ENCODE peak calls at places on chromosome X, in eight cellular contexts. P is IMR-90, X is left lung, K is GM12878, J is uterus, B is heart right ventricle, A is lung, N is H1. Q is an unnamed sample.

GRCh38 chrX:69027181-69028005 is 137.9 kb downstream of the PJA1 start:
- DNase-seq in A (peak), X (no peak), P (peak), K (no peak), B (no peak), N (peak), J (no peak), Q (no peak)

GRCh38 chrX:56794404-56794803 is 65.4 kb downstream of the NBDY start:
- DNase-seq in K (no peak), B (no peak), P (no peak), N (no peak), J (no peak), A (peak), X (no peak), Q (peak)

GRCh38 chrX:9459349-9459748 is 5.5 kb upstream of the TBL1X start:
- DNase-seq in J (no peak), K (no peak), X (no peak), P (no peak), N (no peak), B (no peak), A (no peak), Q (no peak)

GRCh38 chrX:30373951-30374350 is 64.8 kb upstream of the NR0B1 start:
- DNase-seq in X (no peak), P (no peak), N (no peak), K (no peak), B (no peak), A (no peak), J (no peak), Q (no peak)

GRCh38 chrX:29231800-29232199 is 644.6 kb downstream of the IL1RAPL1 start:
- DNase-seq in P (peak), A (no peak), X (no peak), N (no peak), B (no peak), J (no peak), K (no peak), Q (no peak)

GRCh38 chrX:39577976-39578962 is 519.5 kb downstream of the BCOR start:
- DNase-seq in B (peak), N (no peak), X (no peak), A (no peak), P (no peak), K (peak), J (no peak), Q (no peak)

GRCh38 chrX:110162131-110162530 is 155.8 kb downstream of the AMMECR1 start:
- DNase-seq in J (no peak), X (no peak), K (no peak), B (no peak), P (no peak), A (no peak), N (no peak), Q (peak)

GRCh38 chrX:8284131-8284530 is 113.1 kb upstream of the VCX2 start:
- DNase-seq in B (no peak), N (no peak), K (no peak), A (no peak), J (no peak), P (no peak), X (no peak), Q (no peak)

GRCh38 chrX:16950423-16950822 is 4.0 kb downstream of the REPS2 start:
- DNase-seq in N (no peak), A (no peak), X (no peak), J (no peak), B (no peak), P (no peak), K (no peak), Q (no peak)

GRCh38 chrX:136386173-136386572 is 85.4 kb downstream of the ADGRG4 start:
- DNase-seq in N (no peak), J (no peak), K (no peak), B (no peak), A (no peak), X (no peak), P (no peak), Q (no peak)

GRCh38 chrX:105701310-105702052 is 120.9 kb upstream of the NRK start:
- DNase-seq in K (no peak), P (no peak), X (no peak), B (no peak), A (no peak), J (no peak), N (no peak), Q (no peak)

GRCh38 chrX:7330971-7331746 is 183.2 kb upstream of the PUDP start:
- DNase-seq in A (no peak), B (no peak), X (no peak), P (peak), N (no peak), K (no peak), J (peak), Q (no peak)

GRCh38 chrX:96394566-96394965 is 290.1 kb upstream of the DIAPH2 start:
- DNase-seq in A (no peak), K (no peak), J (no peak), X (no peak), N (no peak), B (no peak), P (peak), Q (no peak)

GRCh38 chrX:74535633-74536141 is 78.7 kb downstream of the RLIM start:
- DNase-seq in P (peak), J (peak), B (peak), A (peak), X (peak), N (peak), K (no peak), Q (peak)

GRCh38 chrX:74450803-74451449 is 29.6 kb downstream of the SLC16A2 start:
- DNase-seq in P (peak), B (no peak), X (no peak), A (no peak), K (no peak), J (no peak), N (no peak), Q (peak)

GRCh38 chrX:115679460-115679859 is 118.5 kb downstream of the PLS3 start:
- DNase-seq in N (no peak), J (no peak), X (no peak), A (no peak), K (no peak), P (peak), B (no peak), Q (no peak)

GRCh38 chrX:23287191-23287764 is 47.4 kb upstream of the PTCHD1 start:
- DNase-seq in N (no peak), P (no peak), J (no peak), K (no peak), X (no peak), A (no peak), B (no peak), Q (no peak)

GRCh38 chrX:76183289-76184057 is 10.6 kb downstream of the PBDC1 start:
- DNase-seq in A (no peak), J (no peak), B (no peak), P (peak), K (no peak), X (no peak), N (no peak), Q (no peak)

GRCh38 chrX:11351375-11352295 is 58.4 kb downstream of the AMELX start:
- DNase-seq in X (no peak), K (no peak), N (no peak), B (peak), J (peak), P (peak), A (no peak), Q (peak)

GRCh38 chrX:29299689-29300088 is 712.4 kb downstream of the IL1RAPL1 start:
- DNase-seq in K (no peak), B (no peak), J (no peak), A (no peak), P (no peak), N (no peak), X (no peak), Q (no peak)

GRCh38 chrX:87017210-87017609 is 500.4 kb upstream of the KLHL4 start:
- DNase-seq in P (no peak), B (no peak), J (no peak), K (no peak), N (no peak), A (no peak), X (peak), Q (no peak)

GRCh38 chrX:41971346-41971745 is 48.0 kb upstream of the CASK start:
- DNase-seq in X (no peak), N (no peak), A (no peak), B (no peak), K (no peak), J (no peak), P (no peak), Q (no peak)

GRCh38 chrX:136687457-136687856 is 39.5 kb downstream of the CD40LG start:
- DNase-seq in X (no peak), K (no peak), J (no peak), N (no peak), B (no peak), A (no peak), P (no peak), Q (no peak)

GRCh38 chrX:134949271-134949670 is 41.5 kb upstream of the SMIM10 start:
- DNase-seq in B (no peak), N (no peak), X (no peak), P (peak), J (no peak), A (no peak), K (no peak), Q (no peak)

GRCh38 chrX:10106801-10107200 is 50.0 kb upstream of the CLCN4 start:
- DNase-seq in N (no peak), A (no peak), X (no peak), P (no peak), K (no peak), B (no peak), J (no peak), Q (no peak)

GRCh38 chrX:13985697-13986435 is 43.8 kb downstream of the GEMIN8 start:
- DNase-seq in J (no peak), A (no peak), K (no peak), X (no peak), N (no peak), B (no peak), P (no peak), Q (no peak)

GRCh38 chrX:118062817-118063615 is 53.6 kb downstream of the KLHL13 start:
- DNase-seq in X (no peak), A (no peak), N (no peak), P (no peak), K (no peak), J (no peak), B (no peak), Q (no peak)
- H3K27ac ChIP-seq in X (no peak), A (no peak), N (no peak), P (no peak), K (no peak), J (no peak), B (no peak), Q (no peak)

GRCh38 chrX:45230410-45230809 is 29.7 kb upstream of the DIPK2B start:
- DNase-seq in X (no peak), P (no peak), A (no peak), K (no peak), N (no peak), J (no peak), B (no peak), Q (no peak)

GRCh38 chrX:45232139-45232538 is 31.5 kb upstream of the DIPK2B start:
- DNase-seq in B (no peak), N (no peak), J (no peak), P (no peak), K (no peak), X (no peak), A (no peak), Q (no peak)

GRCh38 chrX:45238489-45238888 is 37.8 kb upstream of the DIPK2B start:
- DNase-seq in B (no peak), N (no peak), A (no peak), K (no peak), X (no peak), J (no peak), P (no peak), Q (no peak)

GRCh38 chrX:45229348-45229747 is 28.7 kb upstream of the DIPK2B start:
- DNase-seq in X (no peak), A (no peak), B (no peak), P (no peak), K (no peak), J (no peak), N (no peak), Q (no peak)

GRCh38 chrX:45233541-45233940 is 32.9 kb upstream of the DIPK2B start:
- DNase-seq in K (no peak), J (no peak), X (no peak), B (no peak), P (no peak), N (no peak), A (no peak), Q (no peak)
- H3K4me3 ChIP-seq in K (no peak), J (no peak), X (no peak), B (no peak), P (no peak), N (no peak), A (no peak), Q (no peak)

GRCh38 chrX:119218198-119218597 is 17.9 kb upstream of the PGRMC1 start:
- DNase-seq in X (no peak), A (no peak), K (no peak), N (no peak), J (no peak), B (no peak), P (peak), Q (no peak)
- TF ChIP-seq CTCF in X (peak), A (no peak), K (peak), N (peak), J (peak), B (peak), P (peak), Q (no peak)

DNA sequence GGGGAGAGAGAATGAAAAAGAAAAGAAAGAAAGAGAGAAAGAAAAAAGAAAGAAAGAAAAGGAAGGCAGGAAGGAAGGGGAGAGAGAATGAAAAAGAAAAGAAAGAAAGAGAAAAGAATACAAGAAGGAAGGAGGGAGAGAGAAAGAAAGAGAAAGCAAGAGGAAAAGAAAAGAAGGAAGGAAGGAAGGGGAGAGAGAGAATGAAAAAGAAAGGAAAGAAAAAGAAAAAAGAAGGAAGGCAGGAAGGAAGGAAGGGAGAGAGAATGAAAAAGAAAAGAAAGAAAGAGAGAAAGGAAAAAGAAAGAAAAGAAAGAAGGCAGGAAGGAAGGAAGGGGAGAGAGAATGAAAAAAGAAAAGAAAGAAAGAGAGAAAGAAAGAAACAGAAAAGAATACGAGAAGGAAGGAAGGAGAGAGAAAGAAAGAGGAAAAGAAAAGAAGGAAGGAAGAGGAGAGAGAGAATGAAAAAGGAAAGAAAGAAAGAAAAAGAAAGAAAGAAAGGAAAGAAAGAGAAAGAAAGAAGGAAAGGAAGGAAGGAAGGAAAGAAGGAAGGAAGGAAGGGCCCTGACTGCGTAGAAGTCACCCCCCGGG is 15.1 kb upstream of the P2RY8 start:
- DNase-seq in P (no peak), J (no peak), B (no peak), N (no peak), A (no peak), K (no peak), X (no peak), Q (no peak)
- H3K27ac ChIP-seq in P (no peak), J (no peak), B (no peak), N (no peak), A (no peak), K (no peak), X (no peak), Q (no peak)

GRCh38 chrX:152896450-152896849 is 1.4 kb upstream of the ZNF185 start:
- DNase-seq in K (no peak), P (no peak), N (no peak), A (no peak), B (no peak), X (no peak), J (no peak), Q (no peak)

GRCh38 chrX:152898442-152898841 is 575 bp downstream of the ZNF185 start:
- DNase-seq in X (no peak), P (no peak), N (no peak), B (no peak), J (no peak), K (no peak), A (no peak), Q (no peak)

GRCh38 chrX:152895724-152896420 is 2.0 kb upstream of the ZNF185 start:
- DNase-seq in A (no peak), P (no peak), J (no peak), K (no peak), X (no peak), B (no peak), N (no peak), Q (no peak)

GRCh38 chrX:152899111-152899873 is 1.4 kb downstream of the ZNF185 start:
- DNase-seq in N (no peak), A (no peak), B (no peak), P (no peak), J (no peak), K (no peak), X (no peak), Q (no peak)

GRCh38 chrX:152897216-152898144 is at the start of gene ZNF185:
- DNase-seq in K (no peak), N (peak), A (peak), P (no peak), B (no peak), J (no peak), X (peak), Q (no peak)
- H3K4me3 ChIP-seq in K (no peak), N (no peak), A (no peak), P (peak), B (peak), J (peak), X (no peak), Q (peak)

GRCh38 chrX:46876901-46877300 is 35.3 kb upstream of the JADE3 start:
- DNase-seq in A (no peak), K (no peak), N (no peak), X (no peak), P (no peak), B (no peak), J (no peak), Q (no peak)
- TF ChIP-seq CTCF in A (no peak), K (no peak), N (no peak), X (no peak), P (no peak), B (no peak), J (no peak), Q (no peak)

DNA sequence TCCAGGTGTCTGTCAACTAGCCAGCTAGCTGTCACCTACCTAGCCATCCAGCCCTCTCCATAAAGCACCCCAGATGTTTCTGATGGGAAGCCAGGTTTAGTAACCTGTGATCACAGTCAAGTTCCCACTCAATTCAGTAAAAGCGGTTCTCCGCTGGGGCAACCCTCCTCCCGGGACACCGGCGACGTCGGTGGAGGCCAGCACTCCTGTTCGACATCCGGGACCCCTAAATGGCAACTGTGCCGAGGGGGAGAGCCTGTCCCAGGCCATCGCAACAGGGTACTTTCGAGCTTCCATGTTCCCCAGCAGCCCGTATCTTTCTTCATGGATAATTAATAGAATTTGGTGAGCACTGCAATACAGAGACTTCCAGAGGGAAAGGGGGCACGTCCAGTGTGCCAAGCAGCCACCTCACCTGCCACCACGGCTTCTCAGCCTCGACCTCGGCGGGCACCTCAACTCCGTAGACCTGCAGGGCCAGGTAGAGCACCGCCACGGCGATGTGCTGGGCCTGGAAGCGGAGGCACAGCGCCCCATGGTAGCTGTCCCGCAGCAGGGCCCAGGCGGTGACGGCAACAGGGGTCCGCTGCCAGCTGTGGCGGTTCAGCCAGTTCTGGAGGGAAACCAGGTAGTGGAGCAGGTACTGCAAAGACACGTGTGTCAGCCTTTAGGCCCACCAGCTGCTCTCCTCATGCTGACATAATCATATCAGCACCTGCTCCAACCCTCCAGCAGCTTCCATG is 6.7 kb downstream of the CCNQ start:
- DNase-seq in J (no peak), B (no peak), A (no peak), P (no peak), X (no peak), N (no peak), K (no peak), Q (no peak)
- H3K27ac ChIP-seq in J (no peak), B (peak), A (peak), P (no peak), X (no peak), N (no peak), K (no peak), Q (no peak)

GRCh38 chrX:125205918-125206665 is 113.6 kb upstream of the TEX13C start:
- DNase-seq in X (no peak), N (peak), A (no peak), K (no peak), P (no peak), J (no peak), B (no peak), Q (no peak)
- H3K4me3 ChIP-seq in X (peak), N (peak), A (no peak), K (no peak), P (no peak), J (peak), B (peak), Q (peak)

DNA sequence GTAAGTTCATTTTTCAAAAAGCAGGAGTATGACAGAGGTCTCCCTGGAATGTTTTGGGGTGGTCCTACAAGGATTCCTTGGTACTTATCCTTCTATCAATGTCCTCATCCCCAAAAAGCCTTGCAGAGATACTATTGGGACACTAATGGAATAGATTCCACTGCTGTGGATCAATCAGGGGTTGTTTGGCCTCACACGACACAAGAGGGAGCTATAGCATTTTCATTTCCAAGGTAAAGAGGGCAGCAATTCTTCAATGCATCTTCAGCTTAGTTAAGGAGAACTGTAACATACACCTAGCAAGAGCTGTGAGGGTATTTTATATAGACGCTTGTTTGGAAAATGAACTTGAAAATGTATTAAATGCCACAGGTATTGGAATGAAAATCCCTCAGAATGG is 50.9 kb downstream of the USP26 start:
- DNase-seq in J (no peak), B (no peak), K (no peak), A (no peak), N (no peak), P (peak), X (no peak), Q (no peak)
- TF ChIP-seq CTCF in J (no peak), B (no peak), K (no peak), A (no peak), N (peak), P (peak), X (no peak), Q (no peak)

Q was measured in coronary artery.